ENCODE peak calls at places on chromosomes 2 and 18, in nine cellular contexts. L, A, K, D, O, U, Q, P and B are unnamed samples.

GRCh38 chr2:127154985-127155650 is 48.2 kb upstream of the BIN1 start:
- DNase-seq in L (peak), A (no peak), K (peak), D (no peak), O (no peak), U (no peak), Q (peak), P (no peak), B (peak)

GRCh38 chr2:218270721-218271486 is 585 bp downstream of the PNKD start:
- DNase-seq in L (no peak), A (no peak), K (no peak), D (no peak), O (peak), U (no peak), Q (no peak), P (no peak), B (no peak)

GRCh38 chr18:57831597-57832377 is 28.7 kb upstream of the ATP8B1 start:
- DNase-seq in L (no peak), A (no peak), K (no peak), D (no peak), O (no peak), U (peak), Q (no peak), P (no peak), B (no peak)

GRCh38 chr2:5250482-5250881 is 441.7 kb upstream of the SOX11 start:
- DNase-seq in L (no peak), A (no peak), K (peak), D (no peak), O (peak), U (no peak), Q (no peak), P (no peak), B (no peak)

GRCh38 chr2:160664603-160665145 is 171.1 kb upstream of the RBMS1 start:
- DNase-seq in L (peak), A (no peak), K (no peak), D (no peak), O (no peak), U (no peak), Q (no peak), P (peak), B (no peak)

GRCh38 chr2:73963385-73964120 is 21.2 kb upstream of the TET3 start:
- DNase-seq in L (no peak), A (no peak), K (no peak), D (no peak), O (no peak), U (no peak), Q (no peak), P (no peak), B (no peak)

GRCh38 chr18:51391731-51392130 is 194.2 kb upstream of the MEX3C start:
- DNase-seq in L (no peak), A (no peak), K (no peak), D (no peak), O (no peak), U (no peak), Q (no peak), P (peak), B (no peak)

GRCh38 chr2:55461679-55462078 is 42.0 kb upstream of the CCDC88A start:
- DNase-seq in L (no peak), A (no peak), K (no peak), D (no peak), O (no peak), U (no peak), Q (no peak), P (no peak), B (no peak)

GRCh38 chr2:111037136-111037535 is 83.6 kb upstream of the BCL2L11 start:
- DNase-seq in L (no peak), A (no peak), K (no peak), D (no peak), O (peak), U (no peak), Q (no peak), P (peak), B (peak)

GRCh38 chr2:166375205-166375735 is 474 bp downstream of the SCN9A start:
- DNase-seq in L (peak), A (peak), K (peak), D (no peak), O (peak), U (no peak), Q (peak), P (no peak), B (no peak)

GRCh38 chr2:182761903-182762302 is 45.8 kb downstream of the DNAJC10 start:
- DNase-seq in L (peak), A (no peak), K (peak), D (no peak), O (no peak), U (no peak), Q (peak), P (no peak), B (no peak)

GRCh38 chr18:3597159-3597977 is 147.4 kb downstream of the TGIF1 start:
- DNase-seq in L (no peak), A (no peak), K (no peak), D (no peak), O (no peak), U (no peak), Q (peak), P (no peak), B (no peak)

GRCh38 chr2:36376319-36376765 is 20.8 kb downstream of the CRIM1 start:
- DNase-seq in L (peak), A (peak), K (no peak), D (no peak), O (peak), U (no peak), Q (peak), P (no peak), B (peak)

GRCh38 chr2:36615214-36615613 is 17.2 kb upstream of the FEZ2 start:
- DNase-seq in L (peak), A (no peak), K (no peak), D (peak), O (no peak), U (no peak), Q (peak), P (no peak), B (no peak)

GRCh38 chr18:61388010-61388409 is 54.8 kb downstream of the CDH20 start:
- DNase-seq in L (peak), A (peak), K (no peak), D (no peak), O (no peak), U (no peak), Q (peak), P (no peak), B (no peak)

GRCh38 chr2:31331156-31331555 is 83.4 kb downstream of the XDH start:
- DNase-seq in L (no peak), A (no peak), K (no peak), D (no peak), O (no peak), U (peak), Q (no peak), P (no peak), B (no peak)

DNA sequence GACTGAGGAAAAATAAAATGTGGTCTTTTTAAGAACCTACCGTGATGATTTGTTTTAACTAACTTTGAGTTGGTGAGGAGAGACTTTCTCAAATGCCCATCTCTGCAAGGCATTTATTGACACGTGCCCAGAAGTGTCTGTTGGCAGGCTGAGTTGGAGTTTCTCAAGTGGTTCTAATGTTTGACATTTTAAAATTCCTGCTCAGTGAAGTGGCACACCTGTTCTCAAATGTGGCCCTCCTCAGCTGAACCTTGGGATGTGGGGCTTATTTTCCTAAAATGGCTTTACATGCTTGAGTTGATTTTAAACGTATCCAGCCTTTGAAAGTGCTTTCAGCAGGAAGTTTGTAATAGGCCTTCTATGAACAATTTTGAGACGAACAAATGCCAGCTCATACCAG is 876 bp upstream of the CAVIN2 start:
- DNase-seq in L (no peak), A (no peak), K (no peak), D (no peak), O (no peak), U (no peak), Q (no peak), P (no peak), B (no peak)
- H3K9ac ChIP-seq in L (no peak), A (no peak), K (no peak), D (peak), O (no peak), U (no peak), Q (no peak), P (no peak), B (no peak)

GRCh38 chr2:237350597-237350996 is 63.4 kb downstream of the COL6A3 start:
- DNase-seq in L (no peak), A (no peak), K (no peak), D (no peak), O (no peak), U (no peak), Q (no peak), P (no peak), B (no peak)

GRCh38 chr2:237351046-237351445 is 62.9 kb downstream of the COL6A3 start:
- DNase-seq in L (no peak), A (no peak), K (no peak), D (no peak), O (no peak), U (no peak), Q (no peak), P (no peak), B (no peak)

GRCh38 chr2:237348281-237348865 is 65.6 kb downstream of the COL6A3 start:
- DNase-seq in L (no peak), A (no peak), K (no peak), D (no peak), O (no peak), U (no peak), Q (no peak), P (no peak), B (no peak)

GRCh38 chr2:237351796-237352195 is 62.2 kb downstream of the COL6A3 start:
- DNase-seq in L (no peak), A (no peak), K (no peak), D (no peak), O (no peak), U (no peak), Q (no peak), P (no peak), B (no peak)

GRCh38 chr2:237350070-237350469 is 63.9 kb downstream of the COL6A3 start:
- DNase-seq in L (no peak), A (no peak), K (no peak), D (no peak), O (no peak), U (no peak), Q (no peak), P (no peak), B (no peak)
- H3K9ac ChIP-seq in L (no peak), A (no peak), K (no peak), D (no peak), O (no peak), U (no peak), Q (no peak), P (no peak), B (no peak)

DNA sequence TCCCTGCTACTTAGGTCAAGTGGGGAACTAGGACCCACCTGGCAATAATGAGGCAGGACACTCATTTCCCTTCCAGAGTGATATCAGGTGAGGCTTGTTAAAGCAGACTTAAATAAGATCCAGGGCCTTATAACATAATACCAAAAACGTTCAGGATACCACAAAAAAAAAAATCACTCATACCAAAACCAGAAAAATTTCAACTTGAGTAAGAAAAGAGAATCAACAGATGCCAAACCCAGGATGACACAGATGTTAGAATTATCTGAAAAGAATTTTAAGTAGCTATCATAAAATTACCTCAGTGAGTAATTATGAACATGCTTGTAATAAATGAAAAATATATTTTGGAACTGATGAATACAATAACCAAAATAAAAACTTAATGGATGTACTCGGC is 255.6 kb upstream of the OSR1 start:
- DNase-seq in L (no peak), A (no peak), K (peak), D (no peak), O (peak), U (no peak), Q (peak), P (peak), B (no peak)
- H3K9ac ChIP-seq in L (no peak), A (no peak), K (no peak), D (no peak), O (no peak), U (no peak), Q (no peak), P (no peak), B (no peak)

GRCh38 chr2:240392948-240393830 is 42.3 kb upstream of the GPC1 start:
- DNase-seq in L (no peak), A (no peak), K (no peak), D (no peak), O (no peak), U (no peak), Q (no peak), P (no peak), B (peak)
- H3K9ac ChIP-seq in L (no peak), A (no peak), K (no peak), D (no peak), O (no peak), U (no peak), Q (no peak), P (no peak), B (no peak)

GRCh38 chr2:131584380-131584779 is 56.7 kb downstream of the CCDC74A start:
- DNase-seq in L (no peak), A (no peak), K (no peak), D (no peak), O (no peak), U (no peak), Q (no peak), P (no peak), B (no peak)
- H3K9ac ChIP-seq in L (no peak), A (no peak), K (no peak), D (no peak), O (no peak), U (no peak), Q (no peak), P (no peak), B (no peak)